ENCODE peak calls at places on chromosomes 1 and 21, in eight cellular contexts. One of them, this sample, is unnamed.

GRCh38 chr1:154886281-154887036 is 16.4 kb upstream of the KCNN3 start:
- DNase-seq in GM06990: no peak
- DNase-seq in BJ: no peak
- DNase-seq in Caco-2: no peak
- DNase-seq in cardiac muscle cell: no peak
- DNase-seq in IMR-90: no peak
- DNase-seq in pancreas: no peak
- DNase-seq in GM23338: no peak
- DNase-seq in this sample: no peak

GRCh38 chr1:90835661-90836344 is 118.7 kb upstream of the BARHL2 start:
- DNase-seq in cardiac muscle cell: no peak
- DNase-seq in BJ: no peak
- DNase-seq in GM23338: peak; percentile 75
- DNase-seq in Caco-2: no peak
- DNase-seq in pancreas: no peak
- DNase-seq in GM06990: no peak
- DNase-seq in IMR-90: no peak
- DNase-seq in this sample: no peak

GRCh38 chr1:22611530-22611947 is 24.9 kb upstream of the C1QA start:
- DNase-seq in IMR-90: peak; percentile 56
- DNase-seq in cardiac muscle cell: peak; percentile 76
- DNase-seq in BJ: no peak
- DNase-seq in Caco-2: peak; percentile 79
- DNase-seq in GM06990: no peak
- DNase-seq in pancreas: peak; percentile 62
- DNase-seq in GM23338: peak; percentile 90
- DNase-seq in this sample: peak; percentile 5

GRCh38 chr1:182041615-182042014 is 19.9 kb downstream of the ZNF648 start:
- DNase-seq in pancreas: no peak
- DNase-seq in cardiac muscle cell: peak; percentile 5
- DNase-seq in IMR-90: no peak
- DNase-seq in Caco-2: no peak
- DNase-seq in BJ: no peak
- DNase-seq in GM23338: no peak
- DNase-seq in GM06990: no peak
- DNase-seq in this sample: no peak

GRCh38 chr1:17798799-17799382 is 43.8 kb downstream of the ACTL8 start:
- DNase-seq in GM23338: no peak
- DNase-seq in IMR-90: no peak
- DNase-seq in Caco-2: no peak
- DNase-seq in cardiac muscle cell: no peak
- DNase-seq in pancreas: no peak
- DNase-seq in BJ: no peak
- DNase-seq in GM06990: no peak
- DNase-seq in this sample: no peak

GRCh38 chr1:152457071-152457470 is 43.0 kb upstream of the CRNN start:
- DNase-seq in BJ: no peak
- DNase-seq in IMR-90: no peak
- DNase-seq in Caco-2: no peak
- DNase-seq in GM23338: no peak
- DNase-seq in cardiac muscle cell: no peak
- DNase-seq in GM06990: no peak
- DNase-seq in pancreas: no peak
- DNase-seq in this sample: no peak

GRCh38 chr1:28199328-28200233 is 23.1 kb upstream of the PTAFR start:
- DNase-seq in cardiac muscle cell: no peak
- DNase-seq in GM06990: peak; percentile 81
- DNase-seq in Caco-2: no peak
- DNase-seq in pancreas: no peak
- DNase-seq in GM23338: no peak
- DNase-seq in BJ: no peak
- DNase-seq in IMR-90: no peak
- DNase-seq in this sample: no peak

GRCh38 chr1:35369922-35370671 is 101.6 kb downstream of the ZMYM4 start:
- DNase-seq in cardiac muscle cell: peak; percentile 91
- DNase-seq in BJ: peak; percentile 46
- DNase-seq in GM06990: peak; percentile 5
- DNase-seq in GM23338: peak; percentile 21
- DNase-seq in pancreas: peak; percentile 73
- DNase-seq in IMR-90: peak; percentile 90
- DNase-seq in Caco-2: no peak
- DNase-seq in this sample: peak; percentile 19

GRCh38 chr1:174535207-174535606 is 87.4 kb downstream of the GPR52 start:
- DNase-seq in GM06990: no peak
- DNase-seq in BJ: no peak
- DNase-seq in pancreas: no peak
- DNase-seq in IMR-90: peak; percentile 56
- DNase-seq in Caco-2: no peak
- DNase-seq in cardiac muscle cell: no peak
- DNase-seq in GM23338: no peak
- DNase-seq in this sample: no peak

DNA sequence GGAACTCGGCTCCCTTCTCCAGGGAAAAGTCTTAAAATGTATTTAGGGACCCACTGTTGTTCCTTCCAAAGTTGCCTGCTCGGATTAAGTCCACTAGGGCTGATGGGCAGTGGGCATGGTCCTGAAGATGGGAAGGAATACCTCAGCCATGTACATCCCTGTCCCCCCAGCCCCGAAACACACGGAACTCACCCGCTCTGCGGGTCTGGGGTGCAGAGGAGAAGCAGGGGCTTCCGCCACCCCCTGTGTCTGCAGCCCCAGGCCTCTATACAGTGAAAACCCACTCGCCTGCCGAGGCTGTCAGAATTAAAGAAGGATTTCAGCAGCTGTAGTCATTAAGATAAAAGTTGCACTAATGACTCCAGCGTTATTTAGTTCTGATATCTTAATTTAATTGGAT is 212.6 kb upstream of the VAMP3 start:
- DNase-seq in GM06990: no peak
- DNase-seq in GM23338: no peak
- DNase-seq in Caco-2: no peak
- DNase-seq in BJ: no peak
- DNase-seq in pancreas: peak; percentile 4
- DNase-seq in IMR-90: no peak
- DNase-seq in cardiac muscle cell: no peak
- DNase-seq in this sample: no peak
- H3K4me3 ChIP-seq in GM06990: no peak overlapping the region
- H3K4me3 ChIP-seq in GM23338: no peak overlapping the region
- H3K4me3 ChIP-seq in Caco-2: no peak overlapping the region
- H3K4me3 ChIP-seq in BJ: no peak overlapping the region
- H3K4me3 ChIP-seq in pancreas: no peak overlapping the region
- H3K4me3 ChIP-seq in IMR-90: no peak overlapping the region
- H3K4me3 ChIP-seq in cardiac muscle cell: no peak overlapping the region
- H3K4me3 ChIP-seq in this sample: no peak overlapping the region

DNA sequence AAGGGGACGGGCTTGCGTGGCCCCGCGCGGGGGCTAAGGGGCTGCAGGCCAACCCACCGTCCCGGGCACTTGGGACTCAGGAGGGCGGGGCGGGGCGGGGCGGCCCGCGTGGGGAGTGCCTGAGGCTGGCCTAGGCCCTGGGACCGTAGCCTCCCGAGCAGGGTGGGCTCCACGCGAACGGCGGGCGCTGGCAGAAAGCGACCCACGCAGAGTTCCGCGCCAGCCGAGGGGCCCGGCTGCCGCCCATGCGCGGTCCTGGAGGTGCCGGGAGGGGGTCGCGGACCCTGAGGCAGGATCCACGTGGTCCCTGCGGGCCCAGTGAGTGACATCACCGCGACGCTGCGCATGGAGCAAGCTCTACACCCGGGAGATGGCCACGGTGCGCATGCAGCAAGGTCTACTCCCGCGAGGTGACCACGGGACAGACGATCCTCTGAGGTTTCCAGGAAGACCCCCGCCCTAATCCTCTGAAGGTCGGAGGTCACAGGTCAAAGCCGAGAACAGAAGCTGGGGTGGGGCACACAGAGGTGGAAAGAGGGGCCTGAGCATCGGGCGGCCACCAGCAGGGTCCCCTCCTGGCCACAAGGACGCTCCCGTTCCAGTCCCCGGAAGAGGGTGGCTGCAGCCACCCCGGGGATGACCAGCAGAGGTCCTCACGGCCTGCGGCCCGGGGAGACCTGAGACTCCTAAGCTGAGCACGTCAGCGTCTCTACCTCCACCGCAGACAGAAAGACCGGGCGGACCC is 13.5 kb upstream of the SLC19A1 start:
- DNase-seq in IMR-90: peak; percentile 86
- DNase-seq in Caco-2: peak; percentile 93
- DNase-seq in cardiac muscle cell: peak; percentile 86
- DNase-seq in GM23338: peak; percentile 89
- DNase-seq in BJ: no peak
- DNase-seq in GM06990: no peak
- DNase-seq in pancreas: peak; percentile 81
- DNase-seq in this sample: no peak
- H3K4me3 ChIP-seq in IMR-90: peak overlapping the region; percentile 37
- H3K4me3 ChIP-seq in Caco-2: peak overlapping the region; percentile 57
- H3K4me3 ChIP-seq in cardiac muscle cell: peak overlapping the region; percentile 38
- H3K4me3 ChIP-seq in GM23338: peak overlapping the region; percentile 53
- H3K4me3 ChIP-seq in BJ: peak overlapping the region; percentile 45
- H3K4me3 ChIP-seq in GM06990: no peak overlapping the region
- H3K4me3 ChIP-seq in pancreas: peak overlapping the region; percentile 35
- H3K4me3 ChIP-seq in this sample: peak overlapping the region; percentile 59

GRCh38 chr1:232280910-232281309 is 349.0 kb downstream of the SIPA1L2 start:
- DNase-seq in GM06990: no peak
- DNase-seq in BJ: no peak
- DNase-seq in cardiac muscle cell: no peak
- DNase-seq in pancreas: no peak
- DNase-seq in GM23338: peak; percentile 84
- DNase-seq in IMR-90: no peak
- DNase-seq in Caco-2: no peak
- DNase-seq in this sample: no peak
- H3K4me3 ChIP-seq in GM06990: no peak overlapping the region
- H3K4me3 ChIP-seq in BJ: no peak overlapping the region
- H3K4me3 ChIP-seq in cardiac muscle cell: no peak overlapping the region
- H3K4me3 ChIP-seq in pancreas: no peak overlapping the region
- H3K4me3 ChIP-seq in GM23338: no peak overlapping the region
- H3K4me3 ChIP-seq in IMR-90: no peak overlapping the region
- H3K4me3 ChIP-seq in Caco-2: no peak overlapping the region
- H3K4me3 ChIP-seq in this sample: no peak overlapping the region

GRCh38 chr1:202193614-202194327 is at the start of gene LGR6:
- DNase-seq in cardiac muscle cell: peak; percentile 25
- DNase-seq in pancreas: no peak
- DNase-seq in GM06990: no peak
- DNase-seq in Caco-2: no peak
- DNase-seq in IMR-90: no peak
- DNase-seq in BJ: no peak
- DNase-seq in GM23338: peak; percentile 64
- DNase-seq in this sample: no peak
- H3K4me3 ChIP-seq in cardiac muscle cell: peak within 1 kb of the TSS; percentile 18
- H3K4me3 ChIP-seq in pancreas: no peak within 1 kb of the TSS
- H3K4me3 ChIP-seq in GM06990: no peak within 1 kb of the TSS
- H3K4me3 ChIP-seq in Caco-2: no peak within 1 kb of the TSS
- H3K4me3 ChIP-seq in IMR-90: no peak within 1 kb of the TSS
- H3K4me3 ChIP-seq in BJ: no peak within 1 kb of the TSS
- H3K4me3 ChIP-seq in GM23338: peak within 1 kb of the TSS; percentile 57
- H3K4me3 ChIP-seq in this sample: no peak within 1 kb of the TSS

GRCh38 chr1:160578694-160579191 is 553 bp downstream of the CD84 start:
- DNase-seq in pancreas: no peak
- DNase-seq in GM06990: no peak
- DNase-seq in Caco-2: no peak
- DNase-seq in IMR-90: no peak
- DNase-seq in cardiac muscle cell: no peak
- DNase-seq in BJ: no peak
- DNase-seq in GM23338: no peak
- DNase-seq in this sample: no peak
- H3K4me3 ChIP-seq in pancreas: no peak overlapping the region
- H3K4me3 ChIP-seq in GM06990: peak overlapping the region; percentile 56
- H3K4me3 ChIP-seq in Caco-2: no peak overlapping the region
- H3K4me3 ChIP-seq in IMR-90: no peak overlapping the region
- H3K4me3 ChIP-seq in cardiac muscle cell: no peak overlapping the region
- H3K4me3 ChIP-seq in BJ: no peak overlapping the region
- H3K4me3 ChIP-seq in GM23338: no peak overlapping the region
- H3K4me3 ChIP-seq in this sample: no peak overlapping the region

This sample was measured in AG04449.